ENCODE peak calls at places on chromosomes 16 and 17, in eight cellular contexts. One of them, this sample, is unnamed.

GRCh38 chr17:77143306-77143705 is 2.5 kb downstream of the SEC14L1 start:
- DNase-seq in cardiac muscle cell: no peak
- DNase-seq in caudate nucleus: no peak
- DNase-seq in stromal cell of bone marrow: no peak
- DNase-seq in T-cell: no peak
- DNase-seq in cerebellar cortex: no peak
- DNase-seq in ACHN: no peak
- DNase-seq in heart right ventricle: no peak
- DNase-seq in this sample: no peak

GRCh38 chr17:77125432-77125901 is 15.3 kb upstream of the SEC14L1 start:
- DNase-seq in stromal cell of bone marrow: no peak
- DNase-seq in T-cell: no peak
- DNase-seq in cardiac muscle cell: no peak
- DNase-seq in heart right ventricle: no peak
- DNase-seq in cerebellar cortex: peak; percentile 66
- DNase-seq in caudate nucleus: no peak
- DNase-seq in ACHN: peak; percentile 96
- DNase-seq in this sample: peak; percentile 91

GRCh38 chr17:74466785-74467158 is 338 bp downstream of the CD300A start:
- DNase-seq in T-cell: no peak
- DNase-seq in cardiac muscle cell: no peak
- DNase-seq in cerebellar cortex: no peak
- DNase-seq in caudate nucleus: no peak
- DNase-seq in ACHN: no peak
- DNase-seq in heart right ventricle: no peak
- DNase-seq in stromal cell of bone marrow: no peak
- DNase-seq in this sample: no peak

GRCh38 chr17:37045271-37045946 is 96.7 kb downstream of the AATF start:
- DNase-seq in cerebellar cortex: no peak
- DNase-seq in T-cell: no peak
- DNase-seq in heart right ventricle: no peak
- DNase-seq in ACHN: no peak
- DNase-seq in cardiac muscle cell: peak; percentile 19
- DNase-seq in stromal cell of bone marrow: no peak
- DNase-seq in caudate nucleus: no peak
- DNase-seq in this sample: no peak

GRCh38 chr17:37050905-37051304 is 102.2 kb downstream of the AATF start:
- DNase-seq in stromal cell of bone marrow: no peak
- DNase-seq in ACHN: no peak
- DNase-seq in cardiac muscle cell: no peak
- DNase-seq in T-cell: no peak
- DNase-seq in caudate nucleus: no peak
- DNase-seq in heart right ventricle: no peak
- DNase-seq in cerebellar cortex: no peak
- DNase-seq in this sample: peak; percentile 11

GRCh38 chr16:20056436-20056835 is 17.3 kb downstream of the GPR139 start:
- DNase-seq in ACHN: no peak
- DNase-seq in stromal cell of bone marrow: no peak
- DNase-seq in T-cell: no peak
- DNase-seq in cerebellar cortex: no peak
- DNase-seq in caudate nucleus: no peak
- DNase-seq in cardiac muscle cell: no peak
- DNase-seq in heart right ventricle: no peak
- DNase-seq in this sample: no peak

GRCh38 chr16:46853713-46854443 is 22.9 kb upstream of the C16orf87 start:
- DNase-seq in caudate nucleus: peak; percentile 63
- DNase-seq in heart right ventricle: peak; percentile 74
- DNase-seq in T-cell: peak; percentile 36
- DNase-seq in cerebellar cortex: peak; percentile 92
- DNase-seq in ACHN: peak; percentile 75
- DNase-seq in stromal cell of bone marrow: no peak
- DNase-seq in cardiac muscle cell: peak; percentile 85
- DNase-seq in this sample: peak; percentile 67

GRCh38 chr16:16096161-16096857 is 127.0 kb downstream of the ABCC6 start:
- DNase-seq in caudate nucleus: no peak
- DNase-seq in cardiac muscle cell: no peak
- DNase-seq in ACHN: peak; percentile 31
- DNase-seq in cerebellar cortex: no peak
- DNase-seq in T-cell: no peak
- DNase-seq in stromal cell of bone marrow: peak; percentile 25
- DNase-seq in heart right ventricle: no peak
- DNase-seq in this sample: no peak

GRCh38 chr17:11026903-11027302 is 189.0 kb upstream of the PIRT start:
- DNase-seq in heart right ventricle: no peak
- DNase-seq in stromal cell of bone marrow: no peak
- DNase-seq in cardiac muscle cell: no peak
- DNase-seq in ACHN: no peak
- DNase-seq in cerebellar cortex: no peak
- DNase-seq in T-cell: no peak
- DNase-seq in caudate nucleus: no peak
- DNase-seq in this sample: no peak

GRCh38 chr16:89365044-89365467 is 125.3 kb downstream of the ANKRD11 start:
- DNase-seq in cardiac muscle cell: no peak
- DNase-seq in cerebellar cortex: no peak
- DNase-seq in heart right ventricle: no peak
- DNase-seq in T-cell: no peak
- DNase-seq in caudate nucleus: no peak
- DNase-seq in ACHN: peak; percentile 56
- DNase-seq in stromal cell of bone marrow: peak; percentile 65
- DNase-seq in this sample: no peak

GRCh38 chr16:66490774-66491715 is 58.9 kb downstream of the TK2 start:
- DNase-seq in heart right ventricle: no peak
- DNase-seq in ACHN: no peak
- DNase-seq in caudate nucleus: no peak
- DNase-seq in stromal cell of bone marrow: no peak
- DNase-seq in cardiac muscle cell: no peak
- DNase-seq in T-cell: no peak
- DNase-seq in cerebellar cortex: no peak
- DNase-seq in this sample: no peak

GRCh38 chr16:17404903-17405691 is 65.7 kb downstream of the XYLT1 start:
- DNase-seq in T-cell: no peak
- DNase-seq in ACHN: no peak
- DNase-seq in cerebellar cortex: peak; percentile 25
- DNase-seq in heart right ventricle: peak; percentile 56
- DNase-seq in caudate nucleus: peak; percentile 85
- DNase-seq in cardiac muscle cell: no peak
- DNase-seq in stromal cell of bone marrow: peak; percentile 88
- DNase-seq in this sample: peak; percentile 62

GRCh38 chr16:46882940-46883307 is 1.2 kb upstream of the GPT2 start:
- DNase-seq in heart right ventricle: no peak
- DNase-seq in cardiac muscle cell: no peak
- DNase-seq in stromal cell of bone marrow: no peak
- DNase-seq in T-cell: no peak
- DNase-seq in caudate nucleus: no peak
- DNase-seq in ACHN: no peak
- DNase-seq in cerebellar cortex: no peak
- DNase-seq in this sample: no peak

GRCh38 chr16:27724491-27724878 is 174.5 kb downstream of the KATNIP start:
- DNase-seq in heart right ventricle: no peak
- DNase-seq in ACHN: no peak
- DNase-seq in stromal cell of bone marrow: no peak
- DNase-seq in cerebellar cortex: peak; percentile 82
- DNase-seq in cardiac muscle cell: no peak
- DNase-seq in caudate nucleus: no peak
- DNase-seq in T-cell: no peak
- DNase-seq in this sample: no peak

GRCh38 chr16:11672206-11673090 is 4.2 kb downstream of the SNN start:
- DNase-seq in T-cell: no peak
- DNase-seq in ACHN: no peak
- DNase-seq in cardiac muscle cell: no peak
- DNase-seq in heart right ventricle: peak; percentile 27
- DNase-seq in cerebellar cortex: no peak
- DNase-seq in caudate nucleus: no peak
- DNase-seq in stromal cell of bone marrow: no peak
- DNase-seq in this sample: no peak

GRCh38 chr16:54066451-54067056 is 220.0 kb downstream of the IRX3 start:
- DNase-seq in cardiac muscle cell: no peak
- DNase-seq in heart right ventricle: peak; percentile 22
- DNase-seq in stromal cell of bone marrow: no peak
- DNase-seq in cerebellar cortex: no peak
- DNase-seq in ACHN: peak; percentile 53
- DNase-seq in T-cell: no peak
- DNase-seq in caudate nucleus: no peak
- DNase-seq in this sample: no peak

GRCh38 chr16:20740901-20741491 is 622 bp downstream of the THUMPD1 start:
- DNase-seq in cerebellar cortex: peak; percentile 81
- DNase-seq in stromal cell of bone marrow: peak; percentile 55
- DNase-seq in caudate nucleus: peak; percentile 81
- DNase-seq in heart right ventricle: peak; percentile 91
- DNase-seq in ACHN: peak; percentile 85
- DNase-seq in T-cell: peak; percentile 90
- DNase-seq in cardiac muscle cell: peak; percentile 87
- DNase-seq in this sample: peak; percentile 39

GRCh38 chr17:42422412-42422957 is 571 bp downstream of the CAVIN1 start:
- DNase-seq in cerebellar cortex: no peak
- DNase-seq in ACHN: peak; percentile 38
- DNase-seq in T-cell: no peak
- DNase-seq in heart right ventricle: peak; percentile 54
- DNase-seq in cardiac muscle cell: peak; percentile 48
- DNase-seq in caudate nucleus: no peak
- DNase-seq in stromal cell of bone marrow: no peak
- DNase-seq in this sample: no peak

GRCh38 chr16:4091638-4092037 is 24.6 kb downstream of the ADCY9 start:
- DNase-seq in heart right ventricle: no peak
- DNase-seq in ACHN: no peak
- DNase-seq in caudate nucleus: no peak
- DNase-seq in stromal cell of bone marrow: no peak
- DNase-seq in cerebellar cortex: no peak
- DNase-seq in T-cell: no peak
- DNase-seq in cardiac muscle cell: no peak
- DNase-seq in this sample: no peak

GRCh38 chr16:83403751-83404150 is 404.0 kb upstream of the HSBP1 start:
- DNase-seq in cerebellar cortex: no peak
- DNase-seq in caudate nucleus: no peak
- DNase-seq in T-cell: no peak
- DNase-seq in ACHN: no peak
- DNase-seq in cardiac muscle cell: no peak
- DNase-seq in heart right ventricle: no peak
- DNase-seq in stromal cell of bone marrow: peak; percentile 29
- DNase-seq in this sample: peak; percentile 16

GRCh38 chr17:29347831-29348281 is 42.3 kb upstream of the TAOK1 start:
- DNase-seq in ACHN: peak; percentile 14
- DNase-seq in stromal cell of bone marrow: peak; percentile 31
- DNase-seq in cerebellar cortex: no peak
- DNase-seq in heart right ventricle: no peak
- DNase-seq in caudate nucleus: no peak
- DNase-seq in T-cell: no peak
- DNase-seq in cardiac muscle cell: no peak
- DNase-seq in this sample: no peak

GRCh38 chr17:16443390-16444257 is 28.3 kb downstream of the TRPV2 start:
- DNase-seq in caudate nucleus: no peak
- DNase-seq in heart right ventricle: no peak
- DNase-seq in cardiac muscle cell: no peak
- DNase-seq in cerebellar cortex: peak; percentile 47
- DNase-seq in T-cell: no peak
- DNase-seq in stromal cell of bone marrow: no peak
- DNase-seq in ACHN: no peak
- DNase-seq in this sample: no peak

GRCh38 chr16:81505011-81505660 is 60.5 kb downstream of the CMIP start:
- DNase-seq in stromal cell of bone marrow: no peak
- DNase-seq in caudate nucleus: no peak
- DNase-seq in ACHN: peak; percentile 36
- DNase-seq in cardiac muscle cell: no peak
- DNase-seq in heart right ventricle: no peak
- DNase-seq in cerebellar cortex: peak; percentile 24
- DNase-seq in T-cell: no peak
- DNase-seq in this sample: no peak

GRCh38 chr17:77286641-77287431 is 146.1 kb downstream of the SEC14L1 start:
- DNase-seq in heart right ventricle: peak; percentile 51
- DNase-seq in T-cell: no peak
- DNase-seq in caudate nucleus: no peak
- DNase-seq in cerebellar cortex: peak; percentile 65
- DNase-seq in stromal cell of bone marrow: peak; percentile 25
- DNase-seq in ACHN: peak; percentile 60
- DNase-seq in cardiac muscle cell: no peak
- DNase-seq in this sample: no peak

GRCh38 chr17:45293413-45294211 is 23.2 kb downstream of the MAP3K14 start:
- DNase-seq in cardiac muscle cell: peak; percentile 68
- DNase-seq in ACHN: peak; percentile 97
- DNase-seq in stromal cell of bone marrow: peak; percentile 92
- DNase-seq in caudate nucleus: no peak
- DNase-seq in T-cell: no peak
- DNase-seq in heart right ventricle: peak; percentile 74
- DNase-seq in cerebellar cortex: peak; percentile 86
- DNase-seq in this sample: peak; percentile 77

GRCh38 chr17:28612936-28613872 is 781 bp downstream of the RSKR start:
- DNase-seq in ACHN: peak; percentile 54
- DNase-seq in heart right ventricle: no peak
- DNase-seq in T-cell: no peak
- DNase-seq in cardiac muscle cell: peak; percentile 58
- DNase-seq in stromal cell of bone marrow: peak; percentile 2
- DNase-seq in caudate nucleus: peak; percentile 5
- DNase-seq in cerebellar cortex: peak; percentile 65
- DNase-seq in this sample: peak; percentile 20

GRCh38 chr17:63929860-63930766 is 2.0 kb downstream of the CD79B start:
- DNase-seq in cerebellar cortex: peak; percentile 47
- DNase-seq in T-cell: no peak
- DNase-seq in heart right ventricle: no peak
- DNase-seq in stromal cell of bone marrow: peak; percentile 6
- DNase-seq in caudate nucleus: no peak
- DNase-seq in cardiac muscle cell: no peak
- DNase-seq in ACHN: no peak
- DNase-seq in this sample: no peak